ENCODE peak calls at places on chromosomes 7 and 10, in seven cellular contexts. Z, E, W, Q, C, V and A are unnamed samples.

GRCh38 chr7:30974605-30975256 is 11.0 kb downstream of the GHRHR start:
- DNase-seq in Z (peak), E (no peak), W (no peak), Q (peak), C (peak), V (peak), A (peak)

GRCh38 chr10:100889546-100889945 is 23.2 kb upstream of the SLF2 start:
- DNase-seq in Z (no peak), E (no peak), W (no peak), Q (no peak), C (no peak), V (no peak), A (no peak)

GRCh38 chr7:26616235-26616634 is 248.2 kb downstream of the SKAP2 start:
- DNase-seq in Z (no peak), E (no peak), W (no peak), Q (no peak), C (no peak), V (no peak), A (no peak)

GRCh38 chr10:73858013-73858708 is 16.2 kb downstream of the CAMK2G start:
- DNase-seq in Z (no peak), E (no peak), W (no peak), Q (no peak), C (no peak), V (no peak), A (no peak)

GRCh38 chr10:113552014-113552413 is 839 bp upstream of the HABP2 start:
- DNase-seq in Z (no peak), E (no peak), W (no peak), Q (no peak), C (no peak), V (no peak), A (no peak)

GRCh38 chr10:18043148-18043547 is 91.4 kb downstream of the SLC39A12 start:
- DNase-seq in Z (no peak), E (no peak), W (no peak), Q (no peak), C (peak), V (no peak), A (no peak)

GRCh38 chr7:123945938-123946337 is 20.9 kb downstream of the SPAM1 start:
- DNase-seq in Z (no peak), E (no peak), W (no peak), Q (no peak), C (no peak), V (no peak), A (no peak)

GRCh38 chr7:151759591-151760042 is 117.3 kb downstream of the PRKAG2 start:
- DNase-seq in Z (peak), E (peak), W (no peak), Q (no peak), C (peak), V (peak), A (peak)

GRCh38 chr10:118734477-118734876 is 20.3 kb downstream of the CACUL1 start:
- DNase-seq in Z (no peak), E (no peak), W (no peak), Q (no peak), C (peak), V (no peak), A (no peak)

GRCh38 chr7:158620418-158620817 is 32.8 kb upstream of the PTPRN2 start:
- DNase-seq in Z (no peak), E (no peak), W (no peak), Q (no peak), C (no peak), V (no peak), A (no peak)

GRCh38 chr7:158003441-158004122 is 584.0 kb downstream of the PTPRN2 start:
- DNase-seq in Z (no peak), E (no peak), W (no peak), Q (no peak), C (no peak), V (no peak), A (no peak)

GRCh38 chr10:46328853-46329689 is 42.3 kb downstream of the ANTXRL start:
- DNase-seq in Z (no peak), E (no peak), W (no peak), Q (peak), C (no peak), V (no peak), A (no peak)

GRCh38 chr7:134300988-134301387 is 15.7 kb downstream of the SLC35B4 start:
- DNase-seq in Z (no peak), E (no peak), W (no peak), Q (no peak), C (no peak), V (no peak), A (no peak)

GRCh38 chr10:31754803-31755624 is 173.6 kb downstream of the ARHGAP12 start:
- DNase-seq in Z (no peak), E (no peak), W (no peak), Q (no peak), C (peak), V (peak), A (no peak)

GRCh38 chr10:62597226-62597625 is 207.3 kb upstream of the ADO start:
- DNase-seq in Z (no peak), E (no peak), W (no peak), Q (no peak), C (peak), V (no peak), A (no peak)

GRCh38 chr7:123871998-123872867 is 27.3 kb downstream of the HYAL4 start:
- DNase-seq in Z (peak), E (no peak), W (no peak), Q (no peak), C (peak), V (peak), A (peak)

GRCh38 chr10:34127676-34128075 is 687.4 kb downstream of the PARD3 start:
- DNase-seq in Z (no peak), E (no peak), W (no peak), Q (no peak), C (no peak), V (no peak), A (no peak)

GRCh38 chr10:133474027-133474426 is 20.3 kb downstream of the SCART1 start:
- DNase-seq in Z (no peak), E (no peak), W (no peak), Q (no peak), C (no peak), V (no peak), A (no peak)

GRCh38 chr10:133473270-133473669 is 19.5 kb downstream of the SCART1 start:
- DNase-seq in Z (no peak), E (no peak), W (no peak), Q (no peak), C (no peak), V (no peak), A (no peak)

GRCh38 chr10:133474833-133475734 is 21.3 kb downstream of the SCART1 start:
- DNase-seq in Z (no peak), E (no peak), W (no peak), Q (no peak), C (no peak), V (no peak), A (no peak)

GRCh38 chr10:133476641-133476990 is 22.9 kb downstream of the SCART1 start:
- DNase-seq in Z (no peak), E (no peak), W (no peak), Q (no peak), C (no peak), V (no peak), A (no peak)

GRCh38 chr10:133475821-133476640 is 22.3 kb downstream of the SCART1 start:
- DNase-seq in Z (no peak), E (no peak), W (no peak), Q (no peak), C (no peak), V (no peak), A (no peak)
- TF ChIP-seq CTCF in Z (no peak), E (no peak), W (no peak), Q (no peak), C (no peak), V (no peak), A (no peak)

GRCh38 chr7:88399036-88399435 is 92.3 kb upstream of the STEAP4 start:
- DNase-seq in Z (no peak), E (no peak), W (no peak), Q (no peak), C (no peak), V (no peak), A (no peak)
- TF ChIP-seq CTCF in Z (no peak), E (no peak), W (no peak), Q (no peak), C (no peak), V (no peak), A (no peak)

DNA sequence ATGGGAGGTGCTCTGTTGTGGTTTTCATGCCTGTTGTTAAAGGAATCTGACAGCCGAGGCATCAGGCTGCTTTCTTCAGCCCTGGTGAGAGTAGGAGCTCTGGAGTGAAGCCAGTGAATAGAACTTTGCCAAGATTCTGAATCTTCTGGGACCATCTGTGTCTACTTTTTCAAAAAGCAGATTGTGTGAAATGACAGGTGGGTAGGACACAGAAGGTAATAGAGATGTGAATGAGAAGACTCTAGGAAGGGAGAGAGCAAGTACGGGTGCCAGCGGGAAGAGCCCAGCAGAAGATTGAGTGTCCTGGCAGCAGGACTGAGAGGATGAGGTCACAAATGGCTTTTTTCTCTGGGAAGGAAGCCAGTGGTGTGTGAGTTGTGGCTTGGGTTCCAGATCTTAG is 429.2 kb downstream of the SDK1 start:
- DNase-seq in Z (no peak), E (no peak), W (no peak), Q (no peak), C (peak), V (no peak), A (no peak)
- TF ChIP-seq CTCF in Z (no peak), E (no peak), W (no peak), Q (no peak), C (no peak), V (no peak), A (no peak)

GRCh38 chr10:3524086-3524960 is 260.7 kb downstream of the KLF6 start:
- DNase-seq in Z (no peak), E (no peak), W (no peak), Q (no peak), C (no peak), V (no peak), A (no peak)
- TF ChIP-seq CTCF in Z (no peak), E (peak), W (no peak), Q (no peak), C (no peak), V (no peak), A (no peak)

GRCh38 chr7:101814996-101815825 is 2.2 kb upstream of the CUX1 start:
- DNase-seq in Z (peak), E (peak), W (no peak), Q (no peak), C (peak), V (peak), A (peak)
- TF ChIP-seq CTCF in Z (peak), E (no peak), W (peak), Q (peak), C (no peak), V (peak), A (peak)

GRCh38 chr7:155216475-155217272 is 81.0 kb upstream of the INSIG1 start:
- DNase-seq in Z (no peak), E (no peak), W (no peak), Q (no peak), C (peak), V (no peak), A (no peak)

GRCh38 chr7:155218276-155219153 is 79.2 kb upstream of the INSIG1 start:
- DNase-seq in Z (no peak), E (no peak), W (no peak), Q (no peak), C (no peak), V (no peak), A (no peak)

GRCh38 chr7:155219154-155219531 is 78.5 kb upstream of the INSIG1 start:
- DNase-seq in Z (no peak), E (no peak), W (no peak), Q (no peak), C (no peak), V (no peak), A (no peak)

GRCh38 chr7:155215576-155216325 is 81.9 kb upstream of the INSIG1 start:
- DNase-seq in Z (no peak), E (no peak), W (no peak), Q (no peak), C (no peak), V (no peak), A (no peak)

DNA sequence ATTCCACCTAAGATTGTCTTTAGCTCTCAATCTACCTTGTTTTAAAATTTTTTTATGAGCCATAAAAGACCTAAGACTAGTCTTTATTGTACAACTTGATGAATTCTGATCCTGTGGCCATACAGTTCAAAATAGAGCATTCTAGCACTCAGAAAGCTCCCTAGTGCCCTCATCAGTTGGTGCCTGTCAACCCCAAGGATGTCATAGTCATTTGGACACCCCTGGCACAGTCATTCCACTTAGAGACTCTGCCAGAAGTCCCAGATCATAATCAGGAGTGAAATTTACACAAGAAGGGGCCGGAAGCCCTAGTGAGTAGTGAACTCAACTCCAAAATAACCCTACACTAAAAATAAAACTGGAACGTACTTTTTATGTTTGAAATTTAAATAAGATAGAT is 80.0 kb upstream of the INSIG1 start:
- DNase-seq in Z (no peak), E (no peak), W (no peak), Q (no peak), C (no peak), V (no peak), A (no peak)
- TF ChIP-seq CTCF in Z (no peak), E (no peak), W (no peak), Q (no peak), C (no peak), V (no peak), A (no peak)

GRCh38 chr7:44847920-44848634 is at the start of gene H2AZ2:
- DNase-seq in Z (peak), E (peak), W (peak), Q (peak), C (peak), V (peak), A (peak)
- TF ChIP-seq CTCF in Z (no peak), E (peak), W (no peak), Q (peak), C (no peak), V (no peak), A (peak)